ENCODE peak calls at places on chromosomes 13 and 19, in nine cellular contexts. M, J, C, E, Y, X, S, D and N are unnamed samples.

GRCh38 chr19:788821-789472 is 8.3 kb upstream of the PTBP1 start:
- DNase-seq in M (peak), J (no peak), C (no peak), E (no peak), Y (no peak), X (no peak), S (peak), D (peak), N (no peak)

GRCh38 chr13:113672002-113672651 is 5.1 kb downstream of the GRK1 start:
- DNase-seq in M (no peak), J (no peak), C (no peak), E (no peak), Y (no peak), X (no peak), S (no peak), D (no peak), N (no peak)

GRCh38 chr13:50129923-50130685 is 114.9 kb downstream of the KCNRG start:
- DNase-seq in M (peak), J (peak), C (peak), E (no peak), Y (peak), X (no peak), S (peak), D (peak), N (no peak)

GRCh38 chr19:29634731-29635130 is 28.6 kb downstream of the POP4 start:
- DNase-seq in M (no peak), J (no peak), C (no peak), E (no peak), Y (no peak), X (no peak), S (no peak), D (no peak), N (no peak)

GRCh38 chr13:79749985-79750551 is 269.1 kb downstream of the NDFIP2 start:
- DNase-seq in M (peak), J (no peak), C (peak), E (peak), Y (peak), X (no peak), S (peak), D (peak), N (peak)

GRCh38 chr13:50214514-50214913 is 199.3 kb downstream of the KCNRG start:
- DNase-seq in M (no peak), J (no peak), C (no peak), E (no peak), Y (no peak), X (no peak), S (no peak), D (no peak), N (no peak)

GRCh38 chr13:46543307-46543706 is 9.7 kb upstream of the LRCH1 start:
- DNase-seq in M (no peak), J (no peak), C (no peak), E (no peak), Y (no peak), X (no peak), S (no peak), D (no peak), N (no peak)

GRCh38 chr19:3071764-3072163 is 9.5 kb upstream of the TLE5 start:
- DNase-seq in M (no peak), J (no peak), C (no peak), E (no peak), Y (no peak), X (no peak), S (no peak), D (no peak), N (no peak)

GRCh38 chr13:47932953-47933687 is 68.0 kb downstream of the SUCLA2 start:
- DNase-seq in M (peak), J (no peak), C (no peak), E (no peak), Y (no peak), X (no peak), S (peak), D (peak), N (peak)
- H3K27ac ChIP-seq in M (no peak), J (no peak), C (no peak), E (no peak), Y (peak), X (no peak), S (peak), D (peak), N (no peak)

GRCh38 chr13:43611631-43612416 is 174.9 kb downstream of the ENOX1 start:
- DNase-seq in M (peak), J (no peak), C (no peak), E (no peak), Y (no peak), X (no peak), S (no peak), D (no peak), N (no peak)

GRCh38 chr13:43614063-43614462 is 172.7 kb downstream of the ENOX1 start:
- DNase-seq in M (no peak), J (no peak), C (no peak), E (no peak), Y (no peak), X (no peak), S (no peak), D (no peak), N (no peak)

DNA sequence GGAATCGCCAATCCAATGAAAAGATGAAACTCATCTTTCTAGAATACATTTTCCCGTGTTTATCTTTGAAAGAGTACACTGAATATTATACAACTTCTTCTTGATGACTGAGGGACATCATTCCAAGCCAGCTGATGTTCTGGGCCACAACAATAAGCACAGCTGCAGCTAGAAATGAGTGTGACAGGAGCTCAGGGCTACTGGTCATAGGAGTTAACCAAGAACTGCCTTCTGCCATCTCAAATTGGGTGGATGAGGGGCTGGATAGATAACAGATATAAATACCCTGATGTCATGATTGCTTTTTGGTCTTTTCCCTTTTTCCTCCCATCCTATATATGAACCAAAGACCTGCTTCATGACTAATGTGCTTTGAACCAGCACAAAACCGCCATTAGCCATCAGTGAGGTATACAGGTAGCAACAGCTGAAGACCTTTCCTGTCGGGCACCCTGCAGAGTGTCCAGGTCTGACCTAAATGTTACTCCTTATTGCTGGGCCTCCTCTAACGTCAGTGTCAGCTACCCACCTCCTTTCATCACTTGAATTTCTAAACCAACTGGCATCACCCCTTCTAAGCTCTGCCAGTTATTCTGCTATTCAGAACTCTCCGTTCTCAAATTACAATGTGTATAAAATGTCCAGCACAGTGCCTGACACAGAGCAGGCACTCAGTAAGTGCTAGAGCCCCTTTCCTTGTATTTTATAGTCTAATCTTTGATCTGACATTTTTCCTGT is 178.2 kb downstream of the ENOX1 start:
- DNase-seq in M (no peak), J (no peak), C (no peak), E (no peak), Y (no peak), X (no peak), S (no peak), D (no peak), N (no peak)
- H3K27ac ChIP-seq in M (no peak), J (no peak), C (no peak), E (no peak), Y (no peak), X (no peak), S (no peak), D (no peak), N (no peak)

GRCh38 chr13:28953714-28954113 is 133.6 kb downstream of the MTUS2 start:
- DNase-seq in M (no peak), J (no peak), C (no peak), E (no peak), Y (no peak), X (no peak), S (no peak), D (peak), N (no peak)
- H3K27ac ChIP-seq in M (no peak), J (no peak), C (no peak), E (no peak), Y (no peak), X (no peak), S (no peak), D (no peak), N (no peak)

GRCh38 chr13:51283361-51283760 is 56.1 kb upstream of the SERPINE3 start:
- DNase-seq in M (no peak), J (no peak), C (no peak), E (no peak), Y (no peak), X (no peak), S (no peak), D (no peak), N (no peak)

GRCh38 chr13:51284339-51284738 is 55.2 kb upstream of the SERPINE3 start:
- DNase-seq in M (no peak), J (no peak), C (no peak), E (no peak), Y (no peak), X (no peak), S (no peak), D (no peak), N (no peak)

GRCh38 chr13:51287758-51288157 is 51.7 kb upstream of the SERPINE3 start:
- DNase-seq in M (no peak), J (no peak), C (no peak), E (no peak), Y (no peak), X (no peak), S (no peak), D (no peak), N (no peak)

GRCh38 chr13:51282322-51282721 is 57.2 kb upstream of the SERPINE3 start:
- DNase-seq in M (no peak), J (no peak), C (no peak), E (no peak), Y (no peak), X (no peak), S (no peak), D (no peak), N (no peak)

GRCh38 chr13:51286135-51287002 is 53.1 kb upstream of the SERPINE3 start:
- DNase-seq in M (peak), J (peak), C (peak), E (peak), Y (peak), X (peak), S (peak), D (peak), N (peak)
- H3K27ac ChIP-seq in M (no peak), J (no peak), C (no peak), E (no peak), Y (no peak), X (peak), S (no peak), D (no peak), N (no peak)

DNA sequence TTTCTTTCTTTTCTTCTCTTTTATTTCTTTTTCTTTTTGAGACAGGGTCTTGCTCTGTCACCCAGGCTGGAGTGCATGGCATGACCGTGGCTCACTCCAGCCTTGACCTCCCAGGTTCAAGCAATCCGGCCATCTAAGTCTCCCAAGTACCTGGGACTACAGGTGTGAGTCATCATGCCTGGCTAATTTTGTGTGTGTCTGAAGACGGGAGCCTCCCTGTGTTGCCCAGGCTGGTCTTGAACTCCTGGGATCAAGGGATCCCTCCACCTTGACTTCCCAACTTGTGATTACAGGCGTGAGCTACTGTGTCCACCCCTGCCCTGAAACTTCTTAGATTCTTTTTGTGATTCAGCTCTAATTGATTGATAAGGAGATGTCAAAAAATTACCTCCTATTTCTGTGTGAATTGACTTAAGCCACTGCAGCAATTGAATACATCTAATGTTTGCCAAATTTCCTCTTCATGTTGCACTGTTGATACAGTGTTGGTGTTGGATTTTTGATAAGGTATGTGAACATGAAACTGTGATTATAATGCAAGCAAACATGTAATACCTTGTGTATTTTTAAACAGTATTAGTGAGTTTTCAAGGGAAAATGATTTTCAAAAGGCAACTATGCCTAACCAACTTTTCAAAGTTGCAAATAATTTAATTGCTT is 22.6 kb downstream of the KLF5 start:
- DNase-seq in M (no peak), J (no peak), C (no peak), E (no peak), Y (no peak), X (no peak), S (peak), D (no peak), N (peak)
- H3K27ac ChIP-seq in M (no peak), J (no peak), C (no peak), E (peak), Y (no peak), X (no peak), S (no peak), D (no peak), N (peak)

GRCh38 chr19:7993560-7993959 is 11.9 kb downstream of the ELAVL1 start:
- DNase-seq in M (no peak), J (no peak), C (no peak), E (no peak), Y (no peak), X (no peak), S (no peak), D (no peak), N (no peak)

GRCh38 chr19:7992575-7992974 is 12.9 kb downstream of the ELAVL1 start:
- DNase-seq in M (no peak), J (no peak), C (no peak), E (no peak), Y (no peak), X (no peak), S (no peak), D (no peak), N (no peak)

GRCh38 chr19:7995756-7996155 is 9.7 kb downstream of the ELAVL1 start:
- DNase-seq in M (no peak), J (no peak), C (no peak), E (no peak), Y (no peak), X (no peak), S (no peak), D (no peak), N (no peak)

GRCh38 chr19:7994923-7995682 is 10.3 kb downstream of the ELAVL1 start:
- DNase-seq in M (peak), J (no peak), C (no peak), E (no peak), Y (no peak), X (no peak), S (no peak), D (no peak), N (no peak)

GRCh38 chr19:7994114-7994513 is 11.3 kb downstream of the ELAVL1 start:
- DNase-seq in M (no peak), J (no peak), C (no peak), E (no peak), Y (no peak), X (no peak), S (peak), D (peak), N (no peak)
- H3K27ac ChIP-seq in M (no peak), J (no peak), C (peak), E (peak), Y (no peak), X (no peak), S (no peak), D (no peak), N (no peak)

GRCh38 chr19:42159942-42160341 is 27.7 kb upstream of the POU2F2 start:
- DNase-seq in M (no peak), J (no peak), C (no peak), E (no peak), Y (no peak), X (no peak), S (no peak), D (no peak), N (no peak)
- H3K27ac ChIP-seq in M (no peak), J (no peak), C (no peak), E (no peak), Y (no peak), X (no peak), S (no peak), D (no peak), N (no peak)

DNA sequence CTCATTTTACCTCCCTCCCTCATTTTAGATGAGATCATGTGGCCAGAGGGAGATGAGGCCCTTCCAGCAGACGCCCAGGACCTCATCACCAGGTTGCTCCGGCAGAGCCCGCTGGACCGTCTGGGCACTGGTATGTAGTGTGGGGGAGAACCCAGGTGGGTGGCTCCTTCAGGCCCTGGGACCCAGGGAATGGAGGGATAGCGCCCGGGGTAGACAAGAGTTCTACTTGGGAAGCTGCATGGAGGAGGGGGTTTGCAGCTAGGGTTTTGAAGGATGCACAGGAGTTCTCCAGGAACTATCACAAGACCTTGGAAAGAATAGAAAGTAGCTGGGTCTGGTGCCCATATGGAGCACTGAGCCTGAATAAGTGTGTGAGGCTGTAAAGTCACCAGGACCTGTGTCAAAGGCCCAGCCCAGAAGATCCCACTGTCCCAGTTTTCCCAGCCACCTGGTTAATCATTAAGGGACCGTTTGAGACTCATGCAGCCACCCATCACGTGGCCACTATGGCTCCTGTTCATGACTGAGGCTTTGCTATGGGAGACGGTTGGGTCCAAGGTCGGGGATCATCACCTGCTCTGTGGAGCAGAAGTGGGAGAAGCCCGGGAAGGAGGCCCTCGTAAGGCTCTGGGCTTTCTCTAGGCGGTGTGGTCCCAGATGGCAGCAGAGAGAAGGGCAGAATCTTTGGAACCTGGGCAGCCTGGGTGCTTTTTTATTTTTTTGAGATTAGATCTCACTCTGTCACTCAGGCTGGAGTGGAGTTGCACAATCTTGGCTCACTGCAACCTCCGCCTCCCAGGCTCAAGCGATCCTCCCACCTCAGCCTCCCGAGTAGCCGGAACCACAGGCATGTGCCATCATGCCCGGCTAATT is 17.0 kb upstream of the PIK3R2 start:
- DNase-seq in M (no peak), J (peak), C (no peak), E (no peak), Y (no peak), X (no peak), S (no peak), D (no peak), N (no peak)
- H3K27ac ChIP-seq in M (no peak), J (peak), C (no peak), E (peak), Y (no peak), X (no peak), S (no peak), D (no peak), N (no peak)

DNA sequence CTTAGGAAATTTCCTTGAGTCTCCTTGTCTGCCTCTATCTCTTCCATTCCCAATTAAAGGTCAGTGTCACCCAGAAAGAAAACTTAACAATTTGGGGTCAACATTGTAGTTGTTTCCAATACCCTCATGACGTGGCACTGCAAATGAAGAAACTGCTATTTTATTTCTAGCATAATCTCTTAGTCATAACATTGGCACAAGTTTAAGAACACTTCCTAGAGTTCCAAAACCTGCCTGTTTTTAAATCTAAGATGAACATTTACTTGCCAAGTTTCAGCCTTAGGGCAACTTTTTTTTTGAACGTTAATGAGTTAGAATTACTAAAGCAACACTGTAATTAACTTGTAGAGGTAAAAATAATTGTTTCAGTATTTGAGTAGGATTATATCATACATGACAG is 108.0 kb downstream of the LMO7 start:
- DNase-seq in M (no peak), J (no peak), C (no peak), E (no peak), Y (no peak), X (no peak), S (no peak), D (no peak), N (no peak)
- H3K27ac ChIP-seq in M (no peak), J (no peak), C (no peak), E (no peak), Y (no peak), X (no peak), S (no peak), D (no peak), N (peak)

GRCh38 chr19:18208098-18208951 is 4.5 kb upstream of the RAB3A start:
- DNase-seq in M (peak), J (peak), C (peak), E (no peak), Y (peak), X (peak), S (no peak), D (peak), N (no peak)
- H3K27ac ChIP-seq in M (peak), J (no peak), C (peak), E (no peak), Y (no peak), X (no peak), S (no peak), D (no peak), N (no peak)